ENCODE peak calls at places on chromosomes 7 and 10, in five cellular contexts. J, A, L, K and I are unnamed samples.

GRCh38 chr10:132612571-132613504 is 75.3 kb downstream of the INPP5A start:
- DNase-seq in J (peak), A (no peak), L (no peak), K (no peak), I (no peak)

GRCh38 chr7:1768835-1769234 is 98.8 kb downstream of the ELFN1 start:
- DNase-seq in J (no peak), A (no peak), L (no peak), K (peak), I (peak)

GRCh38 chr10:77392851-77393250 is 244.8 kb downstream of the KCNMA1 start:
- DNase-seq in J (peak), A (peak), L (peak), K (no peak), I (no peak)

GRCh38 chr10:15515207-15515606 is 144.1 kb upstream of the FAM171A1 start:
- DNase-seq in J (peak), A (no peak), L (no peak), K (no peak), I (no peak)

GRCh38 chr7:585229-585711 is 65.6 kb upstream of the PDGFA start:
- DNase-seq in J (no peak), A (peak), L (no peak), K (no peak), I (no peak)

GRCh38 chr7:107609861-107610260 is 29.8 kb downstream of the BCAP29 start:
- DNase-seq in J (no peak), A (no peak), L (no peak), K (no peak), I (no peak)

GRCh38 chr10:114566064-114566463 is 92.0 kb downstream of the ABLIM1 start:
- DNase-seq in J (no peak), A (no peak), L (no peak), K (no peak), I (no peak)

GRCh38 chr7:153087498-153087897 is 327.9 kb downstream of the ACTR3B start:
- DNase-seq in J (no peak), A (no peak), L (no peak), K (no peak), I (no peak)

GRCh38 chr10:58266826-58267712 is 625 bp downstream of the IPMK start:
- DNase-seq in J (peak), A (peak), L (peak), K (peak), I (peak)

GRCh38 chr10:32317795-32318194 is 29.2 kb downstream of the EPC1 start:
- DNase-seq in J (no peak), A (no peak), L (no peak), K (peak), I (no peak)

GRCh38 chr7:38006559-38006958 is 86.1 kb downstream of the EPDR1 start:
- DNase-seq in J (no peak), A (no peak), L (no peak), K (no peak), I (no peak)

GRCh38 chr7:5450549-5451327 is 27.1 kb upstream of the TNRC18 start:
- DNase-seq in J (peak), A (peak), L (peak), K (peak), I (peak)

GRCh38 chr10:79239275-79239779 is 107.9 kb upstream of the PPIF start:
- DNase-seq in J (peak), A (peak), L (peak), K (no peak), I (peak)

GRCh38 chr7:30049173-30049572 is 21.0 kb downstream of the PLEKHA8 start:
- DNase-seq in J (no peak), A (no peak), L (no peak), K (no peak), I (no peak)

GRCh38 chr10:70714961-70715360 is 42.7 kb downstream of the ADAMTS14 start:
- DNase-seq in J (peak), A (no peak), L (no peak), K (no peak), I (no peak)

GRCh38 chr10:50992972-50993766 is 81.1 kb upstream of the PRKG1 start:
- DNase-seq in J (peak), A (peak), L (no peak), K (no peak), I (peak)

GRCh38 chr10:71902351-71902750 is 51.3 kb upstream of the PSAP start:
- DNase-seq in J (no peak), A (no peak), L (no peak), K (no peak), I (no peak)

GRCh38 chr7:88015309-88015708 is 81.3 kb downstream of the ADAM22 start:
- DNase-seq in J (no peak), A (no peak), L (no peak), K (no peak), I (no peak)

GRCh38 chr7:2104107-2104710 is 128.5 kb downstream of the MAD1L1 start:
- DNase-seq in J (peak), A (peak), L (peak), K (peak), I (peak)

GRCh38 chr10:60572511-60573194 is 183.0 kb upstream of the ANK3 start:
- DNase-seq in J (peak), A (no peak), L (peak), K (no peak), I (peak)

GRCh38 chr10:16949806-16950205 is 132.6 kb upstream of the RSU1 start:
- DNase-seq in J (no peak), A (no peak), L (peak), K (no peak), I (no peak)

GRCh38 chr10:73774637-73775036 is 7.2 kb upstream of the CHCHD1 start:
- DNase-seq in J (peak), A (no peak), L (no peak), K (peak), I (no peak)

GRCh38 chr10:99232357-99232999 is 3.2 kb downstream of the HPSE2 start:
- DNase-seq in J (no peak), A (no peak), L (no peak), K (no peak), I (peak)

GRCh38 chr10:104577861-104578480 is 63.1 kb upstream of the SORCS3 start:
- DNase-seq in J (no peak), A (no peak), L (no peak), K (no peak), I (peak)

GRCh38 chr10:16483241-16483917 is 38.3 kb downstream of the C1QL3 start:
- DNase-seq in J (no peak), A (no peak), L (no peak), K (no peak), I (no peak)

GRCh38 chr7:70498232-70498631 is 633.7 kb upstream of the GALNT17 start:
- DNase-seq in J (no peak), A (no peak), L (no peak), K (no peak), I (peak)

GRCh38 chr10:114525368-114525949 is 121.2 kb upstream of the AFAP1L2 start:
- DNase-seq in J (peak), A (no peak), L (peak), K (peak), I (no peak)

GRCh38 chr10:33421789-33422188 is 87.3 kb upstream of the NRP1 start:
- DNase-seq in J (peak), A (no peak), L (peak), K (no peak), I (no peak)

GRCh38 chr10:22631185-22631584 is 83.2 kb downstream of the PIP4K2A start:
- DNase-seq in J (no peak), A (no peak), L (no peak), K (no peak), I (no peak)

GRCh38 chr10:22628309-22628708 is 86.1 kb downstream of the PIP4K2A start:
- DNase-seq in J (no peak), A (no peak), L (no peak), K (no peak), I (no peak)

GRCh38 chr10:22630229-22631174 is 83.9 kb downstream of the PIP4K2A start:
- DNase-seq in J (peak), A (no peak), L (peak), K (peak), I (no peak)

GRCh38 chr10:22629843-22630228 is 84.5 kb downstream of the PIP4K2A start:
- DNase-seq in J (no peak), A (no peak), L (no peak), K (no peak), I (no peak)

DNA sequence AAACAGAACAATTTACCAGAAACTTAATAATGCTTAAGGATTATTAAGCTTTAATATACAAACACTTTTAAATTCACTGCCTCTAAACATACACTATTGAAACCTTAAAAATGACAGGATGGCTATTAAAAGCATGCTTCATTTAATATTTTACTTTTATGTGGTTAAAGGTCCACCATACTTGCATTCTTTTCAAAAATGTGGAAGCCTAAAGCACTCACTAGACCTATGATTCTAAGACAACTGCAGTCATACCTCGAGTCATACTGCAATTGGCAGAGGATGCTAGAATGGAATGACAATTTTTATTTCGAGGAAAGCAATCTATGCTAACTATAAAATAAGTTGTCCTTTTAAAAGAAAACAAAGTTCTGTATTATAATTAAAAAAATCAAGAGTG is 85.3 kb downstream of the PIP4K2A start:
- DNase-seq in J (no peak), A (no peak), L (no peak), K (no peak), I (no peak)
- H3K4me3 ChIP-seq in J (no peak), A (no peak), L (no peak), K (no peak), I (no peak)

GRCh38 chr7:134882481-134882880 is 103.0 kb downstream of the CALD1 start:
- DNase-seq in J (no peak), A (no peak), L (no peak), K (no peak), I (no peak)

GRCh38 chr7:134885967-134886352 is 100.3 kb upstream of the AGBL3 start:
- DNase-seq in J (peak), A (no peak), L (peak), K (no peak), I (no peak)

GRCh38 chr7:134887523-134887922 is 98.8 kb upstream of the AGBL3 start:
- DNase-seq in J (no peak), A (no peak), L (no peak), K (no peak), I (no peak)

GRCh38 chr7:134888141-134888740 is 98.1 kb upstream of the AGBL3 start:
- DNase-seq in J (no peak), A (no peak), L (no peak), K (no peak), I (no peak)

GRCh38 chr7:134886353-134887057 is 99.8 kb upstream of the AGBL3 start:
- DNase-seq in J (peak), A (no peak), L (peak), K (no peak), I (no peak)
- H3K4me3 ChIP-seq in J (peak), A (no peak), L (no peak), K (no peak), I (peak)

GRCh38 chr7:65239707-65240352 is 133.8 kb upstream of the ZNF92 start:
- DNase-seq in J (no peak), A (peak), L (peak), K (no peak), I (peak)
- H3K4me3 ChIP-seq in J (peak), A (peak), L (peak), K (no peak), I (peak)

GRCh38 chr10:86959737-86960002 is 1.3 kb downstream of the SNCG start:
- DNase-seq in J (no peak), A (no peak), L (no peak), K (no peak), I (no peak)
- H3K4me3 ChIP-seq in J (no peak), A (peak), L (no peak), K (no peak), I (no peak)

GRCh38 chr7:155883491-155884224 is 71.4 kb upstream of the SHH start:
- DNase-seq in J (no peak), A (no peak), L (no peak), K (no peak), I (peak)
- H3K4me3 ChIP-seq in J (no peak), A (no peak), L (no peak), K (no peak), I (no peak)

GRCh38 chr10:12685261-12685861 is 316.2 kb downstream of the CCDC3 start:
- DNase-seq in J (no peak), A (no peak), L (peak), K (no peak), I (no peak)
- H3K4me3 ChIP-seq in J (no peak), A (no peak), L (no peak), K (no peak), I (no peak)

GRCh38 chr10:7406712-7407333 is 4.0 kb downstream of the SFMBT2 start:
- DNase-seq in J (peak), A (no peak), L (no peak), K (no peak), I (peak)
- H3K4me3 ChIP-seq in J (no peak), A (peak), L (no peak), K (no peak), I (peak)

GRCh38 chr7:44796034-44796503 is 412 bp upstream of the PPIA start:
- DNase-seq in J (peak), A (no peak), L (peak), K (peak), I (peak)

GRCh38 chr7:44799939-44800338 is 3.5 kb downstream of the PPIA start:
- DNase-seq in J (no peak), A (no peak), L (no peak), K (no peak), I (no peak)

GRCh38 chr7:44797329-44798258 is 1.1 kb downstream of the PPIA start:
- DNase-seq in J (peak), A (peak), L (peak), K (peak), I (peak)

GRCh38 chr7:44796504-44797328 is at the start of gene PPIA:
- DNase-seq in J (peak), A (peak), L (peak), K (peak), I (peak)

DNA sequence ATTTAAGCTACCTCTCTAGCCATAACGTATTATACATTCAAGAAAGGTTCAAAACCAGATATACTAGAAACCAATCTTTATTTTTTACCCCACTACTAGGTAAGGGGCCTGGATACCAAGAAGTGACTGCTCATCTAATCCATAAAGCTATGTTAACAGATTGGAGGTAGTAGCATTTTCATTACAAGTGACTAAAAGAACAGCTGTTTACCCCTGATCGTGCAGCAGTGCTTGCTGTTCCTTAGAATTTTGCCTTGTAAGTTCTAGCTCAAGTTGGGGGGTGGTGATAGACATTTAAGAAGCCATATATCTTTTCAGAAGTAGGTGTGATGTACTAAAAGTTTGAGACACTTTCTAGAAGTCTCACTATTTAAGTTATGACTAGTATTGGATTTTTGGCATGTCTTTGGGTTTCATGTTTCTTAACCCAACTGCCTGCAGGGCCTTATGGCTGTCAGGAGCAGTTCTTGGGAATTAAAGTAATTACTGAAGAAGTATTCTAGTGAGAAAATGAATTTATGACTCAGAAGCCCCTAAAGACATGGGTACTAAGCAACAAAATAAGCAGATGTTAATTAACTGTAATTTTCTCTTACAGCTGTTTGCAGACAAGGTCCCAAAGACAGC is 2.3 kb downstream of the PPIA start:
- DNase-seq in J (no peak), A (no peak), L (no peak), K (no peak), I (no peak)
- H3K4me3 ChIP-seq in J (peak), A (peak), L (peak), K (peak), I (peak)